ENCODE peak calls at places on chromosome 18, in four cellular contexts. One of them, this sample, is unnamed.

GRCh38 chr18:11308499-11308898 is 159.1 kb upstream of the PIEZO2 start:
- DNase-seq in occipital lobe: no peak
- DNase-seq in GM12865: no peak
- DNase-seq in GM03348: no peak
- DNase-seq in this sample: no peak

GRCh38 chr18:48840491-48840877 is 110.3 kb downstream of the SMAD7 start:
- DNase-seq in occipital lobe: peak
- DNase-seq in GM12865: no peak
- DNase-seq in GM03348: no peak
- DNase-seq in this sample: no peak

GRCh38 chr18:22282311-22283235 is 113.2 kb downstream of the GATA6 start:
- DNase-seq in occipital lobe: no peak
- DNase-seq in GM12865: no peak
- DNase-seq in GM03348: no peak
- DNase-seq in this sample: no peak

GRCh38 chr18:59779979-59780378 is 82.8 kb upstream of the CCBE1 start:
- DNase-seq in occipital lobe: no peak
- DNase-seq in GM12865: no peak
- DNase-seq in GM03348: peak
- DNase-seq in this sample: no peak

GRCh38 chr18:7066965-7067555 is 50.5 kb downstream of the LAMA1 start:
- DNase-seq in occipital lobe: no peak
- DNase-seq in GM12865: no peak
- DNase-seq in GM03348: no peak
- DNase-seq in this sample: no peak

GRCh38 chr18:33987206-33987605 is 237.5 kb downstream of the NOL4 start:
- DNase-seq in occipital lobe: no peak
- DNase-seq in GM12865: no peak
- DNase-seq in GM03348: no peak
- DNase-seq in this sample: no peak

GRCh38 chr18:41513438-41513837 is 441.6 kb upstream of the PIK3C3 start:
- DNase-seq in occipital lobe: no peak
- DNase-seq in GM12865: no peak
- DNase-seq in GM03348: no peak
- DNase-seq in this sample: no peak

GRCh38 chr18:57542801-57543427 is 43.6 kb downstream of the FECH start:
- DNase-seq in occipital lobe: no peak
- DNase-seq in GM12865: no peak
- DNase-seq in GM03348: peak
- DNase-seq in this sample: no peak

GRCh38 chr18:48388478-48388877 is 20.7 kb downstream of the ZBTB7C start:
- DNase-seq in occipital lobe: no peak
- DNase-seq in GM12865: no peak
- DNase-seq in GM03348: no peak
- DNase-seq in this sample: no peak

GRCh38 chr18:44625367-44625766 is 55.3 kb upstream of the SETBP1 start:
- DNase-seq in occipital lobe: no peak
- DNase-seq in GM12865: no peak
- DNase-seq in GM03348: no peak
- DNase-seq in this sample: no peak

GRCh38 chr18:47846431-47846830 is 84.0 kb downstream of the SMAD2 start:
- DNase-seq in occipital lobe: no peak
- DNase-seq in GM12865: no peak
- DNase-seq in GM03348: no peak
- DNase-seq in this sample: no peak

GRCh38 chr18:35524236-35524635 is 26.5 kb upstream of the INO80C start:
- DNase-seq in occipital lobe: no peak
- DNase-seq in GM12865: no peak
- DNase-seq in GM03348: no peak
- DNase-seq in this sample: no peak

GRCh38 chr18:70289351-70290330 is 796 bp downstream of the SOCS6 start:
- DNase-seq in occipital lobe: no peak
- DNase-seq in GM12865: peak
- DNase-seq in GM03348: peak
- DNase-seq in this sample: peak

GRCh38 chr18:33817096-33817495 is 239.1 kb downstream of the ASXL3 start:
- DNase-seq in occipital lobe: no peak
- DNase-seq in GM12865: no peak
- DNase-seq in GM03348: no peak
- DNase-seq in this sample: no peak

GRCh38 chr18:43970656-43971055 is 693.4 kb upstream of the SYT4 start:
- DNase-seq in occipital lobe: no peak
- DNase-seq in GM12865: no peak
- DNase-seq in GM03348: no peak
- DNase-seq in this sample: no peak

GRCh38 chr18:24491882-24492281 is 31.4 kb downstream of the HRH4 start:
- DNase-seq in occipital lobe: no peak
- DNase-seq in GM12865: peak
- DNase-seq in GM03348: no peak
- DNase-seq in this sample: peak

GRCh38 chr18:41410007-41410406 is 545.0 kb upstream of the PIK3C3 start:
- DNase-seq in occipital lobe: no peak
- DNase-seq in GM12865: no peak
- DNase-seq in GM03348: no peak
- DNase-seq in this sample: no peak

GRCh38 chr18:45962461-45962860 is 4.7 kb downstream of the EPG5 start:
- DNase-seq in occipital lobe: no peak
- DNase-seq in GM12865: peak
- DNase-seq in GM03348: peak
- DNase-seq in this sample: no peak

GRCh38 chr18:76975577-76976110 is 153.3 kb downstream of the ZNF236 start:
- DNase-seq in occipital lobe: no peak
- DNase-seq in GM12865: no peak
- DNase-seq in GM03348: no peak
- DNase-seq in this sample: no peak

GRCh38 chr18:8841781-8842485 is 136.6 kb downstream of the MTCL1 start:
- DNase-seq in occipital lobe: no peak
- DNase-seq in GM12865: no peak
- DNase-seq in GM03348: no peak
- DNase-seq in this sample: no peak

GRCh38 chr18:77992057-77992456 is 742.4 kb downstream of the GALR1 start:
- DNase-seq in occipital lobe: no peak
- DNase-seq in GM12865: no peak
- DNase-seq in GM03348: no peak
- DNase-seq in this sample: no peak

GRCh38 chr18:8995096-8995495 is 107.4 kb upstream of the NDUFV2 start:
- DNase-seq in occipital lobe: no peak
- DNase-seq in GM12865: no peak
- DNase-seq in GM03348: no peak
- DNase-seq in this sample: no peak

GRCh38 chr18:74499633-74500032 is 3.5 kb downstream of the CNDP2 start:
- DNase-seq in occipital lobe: no peak
- DNase-seq in GM12865: peak
- DNase-seq in GM03348: no peak
- DNase-seq in this sample: peak

GRCh38 chr18:26746284-26747130 is 119.0 kb downstream of the AQP4 start:
- DNase-seq in occipital lobe: no peak
- DNase-seq in GM12865: no peak
- DNase-seq in GM03348: no peak
- DNase-seq in this sample: no peak

GRCh38 chr18:50190236-50190635 is 4.7 kb downstream of the MYO5B start:
- DNase-seq in occipital lobe: no peak
- DNase-seq in GM12865: no peak
- DNase-seq in GM03348: no peak
- DNase-seq in this sample: no peak

GRCh38 chr18:8750954-8751415 is 45.6 kb downstream of the MTCL1 start:
- DNase-seq in occipital lobe: no peak
- DNase-seq in GM12865: no peak
- DNase-seq in GM03348: peak
- DNase-seq in this sample: no peak

GRCh38 chr18:8478166-8478967 is 130.9 kb upstream of the RAB12 start:
- DNase-seq in occipital lobe: no peak
- DNase-seq in GM12865: peak
- DNase-seq in GM03348: peak
- DNase-seq in this sample: peak

GRCh38 chr18:13026583-13027270 is 35.6 kb downstream of the CEP192 start:
- DNase-seq in occipital lobe: no peak
- DNase-seq in GM12865: no peak
- DNase-seq in GM03348: no peak
- DNase-seq in this sample: no peak

GRCh38 chr18:46555724-46556123 is 101.3 kb downstream of the LOXHD1 start:
- DNase-seq in occipital lobe: peak
- DNase-seq in GM12865: peak
- DNase-seq in GM03348: peak
- DNase-seq in this sample: peak

GRCh38 chr18:75760208-75760607 is 332.7 kb upstream of the SMIM21 start:
- DNase-seq in occipital lobe: no peak
- DNase-seq in GM12865: no peak
- DNase-seq in GM03348: no peak
- DNase-seq in this sample: no peak

GRCh38 chr18:60469396-60469795 is 96.8 kb upstream of the MC4R start:
- DNase-seq in occipital lobe: no peak
- DNase-seq in GM12865: no peak
- DNase-seq in GM03348: no peak
- DNase-seq in this sample: no peak

GRCh38 chr18:9965711-9966624 is 52.2 kb downstream of the VAPA start:
- DNase-seq in occipital lobe: no peak
- DNase-seq in GM12865: no peak
- DNase-seq in GM03348: peak
- DNase-seq in this sample: no peak

GRCh38 chr18:10454800-10455550 is 540 bp downstream of the APCDD1 start:
- DNase-seq in occipital lobe: no peak
- DNase-seq in GM12865: no peak
- DNase-seq in GM03348: peak
- DNase-seq in this sample: no peak

GRCh38 chr18:75364512-75364911 is 63.0 kb downstream of the SMIM21 start:
- DNase-seq in occipital lobe: no peak
- DNase-seq in GM12865: no peak
- DNase-seq in GM03348: no peak
- DNase-seq in this sample: no peak

GRCh38 chr18:10015941-10016819 is 102.4 kb downstream of the VAPA start:
- DNase-seq in occipital lobe: no peak
- DNase-seq in GM12865: no peak
- DNase-seq in GM03348: peak
- DNase-seq in this sample: no peak

GRCh38 chr18:12391487-12392136 is 14.6 kb upstream of the AFG3L2 start:
- DNase-seq in occipital lobe: no peak
- DNase-seq in GM12865: peak
- DNase-seq in GM03348: peak
- DNase-seq in this sample: peak

GRCh38 chr18:40046596-40046995 is 1908.4 kb upstream of the PIK3C3 start:
- DNase-seq in occipital lobe: no peak
- DNase-seq in GM12865: no peak
- DNase-seq in GM03348: no peak
- DNase-seq in this sample: no peak

This sample was measured in GM13976.